ENCODE peak calls at places on chromosomes 16 and 17, in four cellular contexts. V is HepG2, M is HCT116, J is Panc1. W is an unnamed sample.

GRCh38 chr16:88022076-88023042 is 71.1 kb downstream of the BANP start:
- DNase-seq in J (no peak), V (no peak), M (no peak), W (no peak)

GRCh38 chr17:17205368-17206148 is 575 bp downstream of the PLD6 start:
- DNase-seq in M (peak), J (no peak), V (peak), W (peak)

GRCh38 chr16:86953631-86954465 is 363.3 kb downstream of the C16orf95 start:
- DNase-seq in J (no peak), V (no peak), M (no peak), W (no peak)

GRCh38 chr16:48978501-48978900 is 303.1 kb downstream of the CBLN1 start:
- DNase-seq in J (no peak), V (no peak), M (no peak), W (no peak)

GRCh38 chr17:31486351-31487062 is 95.0 kb downstream of the RAB11FIP4 start:
- DNase-seq in M (no peak), V (no peak), J (no peak), W (no peak)

GRCh38 chr16:66391726-66392670 is 25.5 kb downstream of the CDH5 start:
- DNase-seq in M (no peak), V (no peak), J (no peak), W (no peak)

GRCh38 chr17:59634632-59635561 is 15.2 kb downstream of the CLTC start:
- DNase-seq in M (no peak), J (no peak), V (no peak), W (no peak)

GRCh38 chr17:57629470-57629869 is 115.6 kb downstream of the CCDC182 start:
- DNase-seq in V (no peak), M (no peak), J (no peak), W (no peak)

GRCh38 chr16:71214771-71215381 is 15.6 kb downstream of the HYDIN start:
- DNase-seq in J (no peak), V (peak), M (peak), W (peak)

GRCh38 chr16:65710107-65710506 is 588.2 kb upstream of the CDH11 start:
- DNase-seq in V (no peak), J (no peak), M (no peak), W (no peak)

GRCh38 chr16:11685844-11686618 is 17.8 kb downstream of the SNN start:
- DNase-seq in M (no peak), V (no peak), J (no peak), W (no peak)

GRCh38 chr16:86074651-86075487 is 175.9 kb downstream of the IRF8 start:
- DNase-seq in M (no peak), V (no peak), J (no peak), W (no peak)

GRCh38 chr16:56848056-56848936 is 16.7 kb upstream of the SLC12A3 start:
- DNase-seq in M (no peak), J (no peak), V (no peak), W (no peak)

GRCh38 chr16:15498427-15499175 is 64.2 kb downstream of the BMERB1 start:
- DNase-seq in M (no peak), V (no peak), J (no peak), W (no peak)

GRCh38 chr17:1344521-1344920 is 55.5 kb downstream of the YWHAE start:
- DNase-seq in M (no peak), J (no peak), V (no peak), W (no peak)

GRCh38 chr17:39755550-39756375 is 18.0 kb downstream of the GRB7 start:
- DNase-seq in J (no peak), M (no peak), V (peak), W (no peak)

GRCh38 chr17:37176683-37177082 is 199.1 kb upstream of the C17orf78 start:
- DNase-seq in V (no peak), M (no peak), J (no peak), W (no peak)

GRCh38 chr17:80267391-80267790 is 6.7 kb downstream of the RNF213 start:
- DNase-seq in M (no peak), V (no peak), J (no peak), W (no peak)

GRCh38 chr17:81731271-81731670 is 19.2 kb downstream of the SLC25A10 start:
- DNase-seq in J (no peak), M (no peak), V (no peak), W (no peak)

GRCh38 chr16:74748710-74749073 is 25.9 kb downstream of the FA2H start:
- DNase-seq in M (no peak), J (no peak), V (no peak), W (no peak)

GRCh38 chr16:10761388-10761787 is 17.7 kb downstream of the NUBP1 start:
- DNase-seq in V (no peak), M (no peak), J (no peak), W (no peak)

GRCh38 chr16:1638757-1639156 is 26.6 kb downstream of the CRAMP1 start:
- DNase-seq in J (no peak), V (no peak), M (no peak), W (no peak)

GRCh38 chr16:88306860-88307545 is 75.8 kb upstream of the ZNF469 start:
- DNase-seq in M (no peak), J (no peak), V (peak), W (no peak)

GRCh38 chr16:82972520-82972919 is 345.8 kb downstream of the CDH13 start:
- DNase-seq in V (no peak), J (no peak), M (no peak), W (no peak)

GRCh38 chr16:11517926-11518325 is 68.8 kb downstream of the LITAF start:
- DNase-seq in M (no peak), V (no peak), J (no peak), W (no peak)

GRCh38 chr17:57881143-57881542 is 31.3 kb upstream of the MRPS23 start:
- DNase-seq in V (no peak), J (no peak), M (no peak), W (no peak)

GRCh38 chr17:7747586-7747985 is 30.0 kb downstream of the DNAH2 start:
- DNase-seq in J (no peak), V (peak), M (no peak), W (no peak)

GRCh38 chr17:73279704-73280103 is 18.0 kb upstream of the CPSF4L start:
- DNase-seq in J (no peak), V (no peak), M (no peak), W (no peak)

GRCh38 chr17:7956208-7956965 is 24.4 kb downstream of the CNTROB start:
- DNase-seq in J (no peak), M (no peak), V (no peak), W (no peak)

GRCh38 chr17:66963521-66964082 is 905 bp upstream of the CACNG4 start:
- DNase-seq in M (no peak), J (no peak), V (no peak), W (no peak)

GRCh38 chr16:82735696-82736095 is 108.9 kb downstream of the CDH13 start:
- DNase-seq in V (no peak), M (no peak), J (no peak), W (no peak)

DNA sequence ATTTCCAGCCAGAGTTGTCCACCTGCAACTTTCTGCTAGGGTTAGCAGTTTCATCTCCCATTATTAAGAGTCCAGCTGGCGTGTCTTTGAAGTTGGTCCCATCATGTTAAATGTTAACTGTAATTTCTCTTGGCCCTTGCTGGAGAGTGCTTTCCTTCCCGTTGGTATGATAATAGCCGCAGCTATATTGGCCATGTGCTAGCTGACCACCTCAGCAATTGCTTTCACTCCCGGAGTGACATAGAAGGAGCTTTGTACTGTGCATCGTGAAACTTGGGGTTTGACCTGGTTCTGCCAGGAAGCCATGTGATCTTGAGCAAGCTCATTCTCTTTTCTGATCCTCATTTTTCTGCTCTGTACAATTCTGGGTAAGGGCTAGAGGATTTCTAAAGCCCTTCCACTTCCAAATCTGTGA is 81.0 kb upstream of the TBX2 start:
- DNase-seq in V (peak), J (no peak), M (no peak), W (no peak)
- TF ChIP-seq TCF7L2 in V (no peak), J (no peak), M (no peak), W (no peak)

GRCh38 chr17:41629826-41630670 is 5.7 kb upstream of the KRT17 start:
- DNase-seq in J (no peak), M (no peak), V (no peak), W (no peak)
- TF ChIP-seq TCF7L2 in J (no peak), M (no peak), V (no peak), W (no peak)

GRCh38 chr17:3817851-3818605 is 17.0 kb upstream of the ITGAE start:
- DNase-seq in M (no peak), J (no peak), V (no peak), W (no peak)
- TF ChIP-seq TCF7L2 in M (no peak), J (no peak), V (no peak), W (no peak)

DNA sequence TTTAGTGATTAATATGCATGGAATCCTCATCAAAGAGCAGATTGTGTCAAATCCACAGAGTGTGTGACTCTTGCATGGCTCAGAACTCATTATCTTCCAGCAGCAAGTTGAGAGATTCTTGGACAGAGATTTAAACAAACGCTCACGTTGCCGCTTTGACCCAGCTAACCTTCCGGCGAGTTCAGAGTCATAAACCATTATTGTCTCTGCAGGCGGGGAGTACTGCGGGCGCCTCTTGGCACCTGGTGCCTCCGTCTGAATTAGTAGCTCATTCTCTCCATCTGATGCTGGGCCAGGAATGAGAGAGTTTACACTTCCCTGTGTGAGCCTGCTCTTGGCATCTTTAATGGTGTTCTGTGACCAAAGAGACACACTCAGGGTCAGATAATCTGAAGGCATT is 138.6 kb upstream of the WSCD1 start:
- DNase-seq in M (no peak), V (no peak), J (no peak), W (no peak)
- TF ChIP-seq TCF7L2 in M (peak), V (no peak), J (no peak), W (no peak)

GRCh38 chr16:84461504-84462295 is 42.8 kb downstream of the MEAK7 start:
- DNase-seq in V (no peak), J (no peak), M (no peak), W (no peak)

GRCh38 chr16:84463221-84463620 is 41.2 kb downstream of the MEAK7 start:
- DNase-seq in V (no peak), J (no peak), M (no peak), W (no peak)

GRCh38 chr16:84464116-84464515 is 40.3 kb downstream of the MEAK7 start:
- DNase-seq in V (no peak), M (no peak), J (no peak), W (no peak)

GRCh38 chr16:84461029-84461415 is 43.4 kb downstream of the MEAK7 start:
- DNase-seq in V (no peak), M (no peak), J (no peak), W (no peak)

GRCh38 chr16:84462296-84463210 is 41.9 kb downstream of the MEAK7 start:
- DNase-seq in V (no peak), M (no peak), J (no peak), W (no peak)
- TF ChIP-seq TCF7L2 in V (no peak), M (no peak), J (no peak), W (no peak)

GRCh38 chr16:8959921-8960787 is 3.6 kb downstream of the USP7 start:
- DNase-seq in J (no peak), M (no peak), V (peak), W (peak)
- TF ChIP-seq TCF7L2 in J (no peak), M (no peak), V (no peak), W (no peak)

W was measured in K562.